ENCODE peak calls at places on chromosomes 2 and 18, in five cellular contexts. X is CD4-positive, alpha-beta memory T cell; Y is AG04450; H is HEK293T; D is cardiac fibroblast. Q is an unnamed sample.

GRCh38 chr2:205465791-205466190 is 216.5 kb upstream of the NRP2 start:
- DNase-seq in X (no peak), Y (no peak), H (no peak), D (no peak), Q (no peak)

GRCh38 chr2:28583899-28584553 is 88.2 kb downstream of the PLB1 start:
- DNase-seq in X (peak), Y (peak), H (peak), D (peak), Q (peak)

GRCh38 chr18:49980869-49981268 is 167.5 kb upstream of the ACAA2 start:
- DNase-seq in X (no peak), Y (no peak), H (no peak), D (no peak), Q (no peak)

GRCh38 chr2:198004173-198004572 is 199.8 kb downstream of the PLCL1 start:
- DNase-seq in X (no peak), Y (no peak), H (no peak), D (peak), Q (no peak)

GRCh38 chr2:11753452-11753885 is 7.0 kb downstream of the LPIN1 start:
- DNase-seq in X (peak), Y (no peak), H (no peak), D (no peak), Q (no peak)

GRCh38 chr18:21167641-21168372 is 56.2 kb upstream of the ROCK1 start:
- DNase-seq in X (no peak), Y (no peak), H (no peak), D (no peak), Q (no peak)

GRCh38 chr18:12973562-12974213 is 17.5 kb upstream of the CEP192 start:
- DNase-seq in X (no peak), Y (no peak), H (no peak), D (no peak), Q (no peak)

GRCh38 chr2:177692042-177692823 is 299.7 kb downstream of the AGPS start:
- DNase-seq in X (no peak), Y (no peak), H (no peak), D (no peak), Q (no peak)

GRCh38 chr18:69895081-69896047 is 52.3 kb downstream of the CD226 start:
- DNase-seq in X (peak), Y (no peak), H (no peak), D (no peak), Q (no peak)

GRCh38 chr2:66334237-66335054 is 100.5 kb upstream of the MEIS1 start:
- DNase-seq in X (no peak), Y (no peak), H (no peak), D (no peak), Q (no peak)

GRCh38 chr2:10414000-10414451 is 34.1 kb downstream of the ODC1 start:
- DNase-seq in X (no peak), Y (no peak), H (no peak), D (no peak), Q (no peak)

GRCh38 chr2:66576381-66577330 is 141.7 kb downstream of the MEIS1 start:
- DNase-seq in X (no peak), Y (no peak), H (no peak), D (peak), Q (no peak)

GRCh38 chr2:15983496-15983895 is 43.1 kb downstream of the MYCN start:
- DNase-seq in X (no peak), Y (no peak), H (no peak), D (no peak), Q (no peak)

GRCh38 chr2:40155728-40156127 is 296.2 kb downstream of the SLC8A1 start:
- DNase-seq in X (no peak), Y (no peak), H (no peak), D (peak), Q (no peak)

GRCh38 chr2:29235411-29235810 is 120.2 kb downstream of the CLIP4 start:
- DNase-seq in X (no peak), Y (no peak), H (no peak), D (no peak), Q (no peak)

GRCh38 chr2:177984739-177985138 is 87.8 kb downstream of the PDE11A start:
- DNase-seq in X (no peak), Y (no peak), H (peak), D (no peak), Q (no peak)

GRCh38 chr2:240322991-240323390 is 112.5 kb upstream of the GPC1 start:
- DNase-seq in X (no peak), Y (no peak), H (no peak), D (no peak), Q (no peak)

Q was measured in thoracic aorta.